ENCODE peak calls at places on chromosomes 3 and 15, in four cellular contexts. One of them, this sample, is unnamed.

GRCh38 chr3:95539950-95540483 is 1274.4 kb upstream of the EPHA6 start:
- DNase-seq in CD4-positive, CD25-positive, alpha-beta regulatory T cell: no peak
- DNase-seq in left cardiac atrium: no peak
- DNase-seq in NCI-H774: no peak
- DNase-seq in this sample: no peak

GRCh38 chr3:170383567-170383966 is 26.1 kb downstream of the SKIL start:
- DNase-seq in CD4-positive, CD25-positive, alpha-beta regulatory T cell: no peak
- DNase-seq in left cardiac atrium: no peak
- DNase-seq in NCI-H774: no peak
- DNase-seq in this sample: no peak

GRCh38 chr15:41779662-41780157 is 5.4 kb downstream of the MAPKBP1 start:
- DNase-seq in CD4-positive, CD25-positive, alpha-beta regulatory T cell: no peak
- DNase-seq in left cardiac atrium: no peak
- DNase-seq in NCI-H774: no peak
- DNase-seq in this sample: no peak

GRCh38 chr15:34976073-34976472 is 6.5 kb upstream of the AQR start:
- DNase-seq in CD4-positive, CD25-positive, alpha-beta regulatory T cell: no peak
- DNase-seq in left cardiac atrium: no peak
- DNase-seq in NCI-H774: no peak
- DNase-seq in this sample: no peak

GRCh38 chr3:23816721-23817120 is 11.0 kb downstream of the UBE2E1 start:
- DNase-seq in CD4-positive, CD25-positive, alpha-beta regulatory T cell: no peak
- DNase-seq in left cardiac atrium: no peak
- DNase-seq in NCI-H774: no peak
- DNase-seq in this sample: no peak

GRCh38 chr3:84836961-84837360 is 121.8 kb upstream of the CADM2 start:
- DNase-seq in CD4-positive, CD25-positive, alpha-beta regulatory T cell: no peak
- DNase-seq in left cardiac atrium: no peak
- DNase-seq in NCI-H774: peak
- DNase-seq in this sample: no peak

GRCh38 chr3:131020122-131020693 is 6.4 kb downstream of the ASTE1 start:
- DNase-seq in CD4-positive, CD25-positive, alpha-beta regulatory T cell: no peak
- DNase-seq in left cardiac atrium: no peak
- DNase-seq in NCI-H774: no peak
- DNase-seq in this sample: no peak

GRCh38 chr3:171165986-171166385 is 139.5 kb upstream of the SLC2A2 start:
- DNase-seq in CD4-positive, CD25-positive, alpha-beta regulatory T cell: no peak
- DNase-seq in left cardiac atrium: no peak
- DNase-seq in NCI-H774: no peak
- DNase-seq in this sample: no peak

GRCh38 chr3:15205934-15206661 is at the start of gene CAPN7:
- DNase-seq in CD4-positive, CD25-positive, alpha-beta regulatory T cell: peak
- DNase-seq in left cardiac atrium: peak
- DNase-seq in NCI-H774: no peak
- DNase-seq in this sample: peak

GRCh38 chr3:184687363-184688049 is 24.4 kb downstream of the MAGEF1 start:
- DNase-seq in CD4-positive, CD25-positive, alpha-beta regulatory T cell: no peak
- DNase-seq in left cardiac atrium: peak
- DNase-seq in NCI-H774: no peak
- DNase-seq in this sample: peak

GRCh38 chr3:45667569-45667967 is 21.6 kb upstream of the SACM1L start:
- DNase-seq in CD4-positive, CD25-positive, alpha-beta regulatory T cell: no peak
- DNase-seq in left cardiac atrium: no peak
- DNase-seq in NCI-H774: no peak
- DNase-seq in this sample: no peak

GRCh38 chr15:60235951-60236710 is 161.7 kb downstream of the ANXA2 start:
- DNase-seq in CD4-positive, CD25-positive, alpha-beta regulatory T cell: no peak
- DNase-seq in left cardiac atrium: no peak
- DNase-seq in NCI-H774: no peak
- DNase-seq in this sample: no peak

This sample was measured in CMK.